ENCODE peak calls at places on chromosomes 7 and 10, in six cellular contexts. I is A549, N is GM12878, K is K562, E is HepG2, S is endothelial cell of umbilical vein. C is an unnamed sample.
A peak's percentile ranks its signal among the peaks of the same experiment; 100 is the strongest.

GRCh38 chr10:31657471-31657844 is 271.2 kb downstream of the ARHGAP12 start:
- DNase-seq in I (no peak), N (no peak), K (no peak), E (no peak), S (no peak), C (no peak)

GRCh38 chr7:749121-749520 is 22.0 kb upstream of the PRKAR1B start:
- DNase-seq in I (no peak), N (no peak), K (no peak), E (no peak), S (peak; percentile 62), C (no peak)

GRCh38 chr7:105003275-105003674 is 10.7 kb upstream of the KMT2E start:
- DNase-seq in I (peak; percentile 44), N (no peak), K (no peak), E (no peak), S (peak; percentile 66), C (peak; percentile 46)

GRCh38 chr7:75572814-75573213 is 80.7 kb downstream of the SPDYE5 start:
- DNase-seq in I (no peak), N (no peak), K (no peak), E (no peak), S (no peak), C (no peak)

GRCh38 chr7:139358541-139359365 is 941 bp upstream of the LUC7L2 start:
- DNase-seq in I (peak; percentile 67), N (no peak), K (no peak), E (no peak), S (peak; percentile 47), C (peak; percentile 72)

GRCh38 chr7:99679400-99680191 is at the start of gene CYP3A5:
- DNase-seq in I (peak; percentile 43), N (no peak), K (peak; percentile 42), E (no peak), S (no peak), C (peak; percentile 18)

GRCh38 chr10:130137077-130137448 is 872 bp downstream of the GLRX3 start:
- DNase-seq in I (peak; percentile 26), N (no peak), K (no peak), E (peak; percentile 29), S (peak; percentile 55), C (peak; percentile 43)

GRCh38 chr7:81300779-81301178 is 381.9 kb upstream of the SEMA3C start:
- DNase-seq in I (no peak), N (no peak), K (no peak), E (no peak), S (no peak), C (no peak)

GRCh38 chr7:157392256-157393037 is 55.6 kb downstream of the DNAJB6 start:
- DNase-seq in I (no peak), N (no peak), K (no peak), E (no peak), S (no peak), C (no peak)

GRCh38 chr10:66639351-66639750 is 286.5 kb upstream of the LRRTM3 start:
- DNase-seq in I (no peak), N (no peak), K (no peak), E (no peak), S (no peak), C (no peak)

GRCh38 chr10:79221110-79222051 is 125.9 kb upstream of the PPIF start:
- DNase-seq in I (no peak), N (no peak), K (peak; percentile 53), E (no peak), S (peak; percentile 66), C (no peak)

GRCh38 chr7:66921396-66921917 is 432 bp downstream of the TMEM248 start:
- DNase-seq in I (peak; percentile 13), N (no peak), K (peak; percentile 86), E (no peak), S (no peak), C (peak; percentile 53)

GRCh38 chr7:111736475-111736874 is 174.2 kb upstream of the IMMP2L start:
- DNase-seq in I (no peak), N (no peak), K (no peak), E (no peak), S (peak; percentile 34), C (no peak)

GRCh38 chr10:97321807-97322195 is 2.7 kb downstream of the FRAT1 start:
- DNase-seq in I (no peak), N (no peak), K (no peak), E (no peak), S (no peak), C (no peak)

GRCh38 chr10:124935946-124936345 is 6.0 kb upstream of the ZRANB1 start:
- DNase-seq in I (no peak), N (no peak), K (peak; percentile 1), E (no peak), S (no peak), C (peak; percentile 25)

GRCh38 chr10:43304687-43305333 is 37.9 kb upstream of the RASGEF1A start:
- DNase-seq in I (peak; percentile 43), N (no peak), K (peak; percentile 54), E (no peak), S (peak; percentile 11), C (peak; percentile 68)

GRCh38 chr10:17006631-17007161 is 122.9 kb downstream of the CUBN start:
- DNase-seq in I (no peak), N (no peak), K (no peak), E (no peak), S (peak; percentile 88), C (no peak)

GRCh38 chr10:61779950-61780659 is 117.4 kb downstream of the CABCOCO1 start:
- DNase-seq in I (peak; percentile 49), N (no peak), K (peak; percentile 79), E (no peak), S (peak; percentile 90), C (no peak)

GRCh38 chr7:100159099-100159623 is 638 bp upstream of the TRAPPC14 start:
- DNase-seq in I (peak; percentile 41), N (no peak), K (peak; percentile 26), E (no peak), S (no peak), C (peak; percentile 45)

GRCh38 chr7:953547-954327 is 743 bp downstream of the ADAP1 start:
- DNase-seq in I (peak; percentile 64), N (no peak), K (no peak), E (peak; percentile 59), S (no peak), C (peak; percentile 86)

GRCh38 chr7:105644937-105645336 is 63.6 kb upstream of the EFCAB10 start:
- DNase-seq in I (no peak), N (no peak), K (no peak), E (no peak), S (no peak), C (no peak)

GRCh38 chr10:126476256-126476655 is 88.0 kb upstream of the ADAM12 start:
- DNase-seq in I (no peak), N (no peak), K (no peak), E (no peak), S (no peak), C (no peak)

GRCh38 chr10:120688928-120689327 is 162.2 kb upstream of the WDR11 start:
- DNase-seq in I (no peak), N (no peak), K (no peak), E (no peak), S (peak; percentile 27), C (peak; percentile 11)

GRCh38 chr10:55668326-55668922 is 692.6 kb downstream of the ZWINT start:
- DNase-seq in I (peak; percentile 29), N (no peak), K (no peak), E (peak; percentile 18), S (no peak), C (peak; percentile 47)

GRCh38 chr7:44108768-44109750 is 4.9 kb downstream of the AEBP1 start:
- DNase-seq in I (no peak), N (no peak), K (peak; percentile 45), E (no peak), S (no peak), C (no peak)
- TF ChIP-seq MYC in I (no peak), N (no peak), K (no peak), E (no peak), S (no peak), C (no peak)

GRCh38 chr10:101356132-101356531 is 2.2 kb downstream of the BTRC start:
- DNase-seq in I (no peak), N (no peak), K (no peak), E (no peak), S (no peak), C (no peak)

GRCh38 chr10:101355307-101355706 is 1.3 kb downstream of the BTRC start:
- DNase-seq in I (no peak), N (no peak), K (no peak), E (no peak), S (no peak), C (no peak)

GRCh38 chr10:101353692-101354583 is at the start of gene BTRC:
- DNase-seq in I (peak; percentile 99), N (peak; percentile 98), K (peak; percentile 78), E (peak; percentile 98), S (peak; percentile 100), C (peak; percentile 100)

GRCh38 chr10:101351477-101351876 is 2.5 kb upstream of the BTRC start:
- DNase-seq in I (no peak), N (no peak), K (no peak), E (no peak), S (no peak), C (no peak)

GRCh38 chr10:101354584-101355070 is 662 bp downstream of the BTRC start:
- DNase-seq in I (no peak), N (no peak), K (no peak), E (no peak), S (no peak), C (no peak)
- TF ChIP-seq MAX in I (no peak), N (no peak), K (no peak), E (no peak), S (no peak), C (no peak)

DNA sequence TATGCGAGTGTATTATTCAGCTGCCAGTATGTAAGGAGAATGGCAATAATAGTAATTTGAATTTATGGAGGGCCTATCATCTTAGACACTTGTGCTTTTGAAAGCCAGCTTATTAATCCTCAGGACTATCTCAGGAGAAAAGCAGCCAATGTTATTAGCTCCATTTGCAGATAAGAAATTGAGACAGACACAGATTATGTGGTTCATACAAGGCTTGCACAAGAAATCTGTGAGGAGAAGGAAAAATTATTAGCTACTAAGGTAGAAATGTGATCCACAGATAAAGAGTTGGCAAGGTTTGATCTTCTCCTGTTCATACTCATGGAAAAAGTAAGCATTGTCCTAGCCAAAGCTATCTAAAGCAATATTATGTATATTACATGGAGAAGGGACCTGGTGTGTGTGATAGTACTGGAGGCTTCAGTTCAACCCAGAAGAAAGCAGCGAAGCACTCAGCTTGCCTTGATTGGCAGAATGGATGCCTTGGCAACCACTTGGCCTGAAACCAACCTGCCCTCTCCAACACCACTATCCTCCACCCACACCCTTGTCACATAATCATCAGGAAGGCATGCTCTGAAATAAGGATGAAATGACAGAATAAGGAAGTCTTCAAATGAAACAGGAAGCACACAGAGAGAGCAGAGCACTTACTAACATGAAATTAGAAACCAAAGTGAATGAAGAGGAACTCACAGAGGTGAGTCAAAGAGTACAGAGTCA is 18.0 kb downstream of the MACC1 start:
- DNase-seq in I (peak; percentile 49), N (peak; percentile 94), K (peak; percentile 18), E (no peak), S (peak; percentile 83), C (peak; percentile 87)
- H3K4me3 ChIP-seq in I (no peak overlapping the region), N (no peak overlapping the region), K (no peak overlapping the region), E (no peak overlapping the region), S (no peak overlapping the region), C (no peak overlapping the region)

GRCh38 chr10:133459454-133460207 is 5.9 kb downstream of the SCART1 start:
- DNase-seq in I (no peak), N (no peak), K (no peak), E (no peak), S (no peak), C (no peak)
- TF ChIP-seq MYC in I (no peak), N (no peak), K (no peak), E (no peak), S (no peak), C (no peak)

GRCh38 chr7:16951483-16952080 is 69.8 kb upstream of the AGR3 start:
- DNase-seq in I (no peak), N (no peak), K (no peak), E (no peak), S (no peak), C (no peak)
- TF ChIP-seq MAX in I (no peak), N (no peak), K (no peak), E (no peak), S (no peak), C (no peak)